ENCODE peak calls at places on chromosomes 6 and 20, in five cellular contexts. C is heart left ventricle; U is esophagus squamous epithelium; K is stimulated activated CD4-positive, alpha-beta T cell treated with anti-CD3 and anti-CD28 coated beads, Interleukin-2, amount 100 ng/mL, for 48 hours; Y is memory B cell. T is an unnamed sample.

GRCh38 chr6:22320750-22321149 is 23.9 kb upstream of the PRL start:
- DNase-seq in Y (no peak), C (no peak), K (no peak), U (no peak), T (no peak)

GRCh38 chr6:18362058-18362561 is 25.0 kb upstream of the RNF144B start:
- DNase-seq in Y (no peak), U (no peak), C (no peak), K (no peak), T (no peak)

GRCh38 chr20:9532069-9532809 is 17.8 kb downstream of the LAMP5 start:
- DNase-seq in U (no peak), Y (no peak), K (no peak), C (no peak), T (no peak)

GRCh38 chr20:23131766-23132165 is 45.6 kb upstream of the CD93 start:
- DNase-seq in Y (no peak), K (no peak), U (no peak), C (no peak), T (no peak)

GRCh38 chr6:105896052-105896820 is 189.9 kb upstream of the PRDM1 start:
- DNase-seq in Y (no peak), C (no peak), K (no peak), U (no peak), T (no peak)

GRCh38 chr6:99013145-99013544 is 65.4 kb upstream of the FBXL4 start:
- DNase-seq in U (no peak), C (no peak), K (no peak), Y (no peak), T (no peak)

GRCh38 chr6:126764104-126764503 is 354.4 kb upstream of the RSPO3 start:
- DNase-seq in Y (no peak), K (no peak), C (no peak), U (no peak), T (no peak)

GRCh38 chr6:3356824-3357420 is 98.2 kb downstream of the PSMG4 start:
- DNase-seq in K (no peak), Y (no peak), C (no peak), U (no peak), T (no peak)

GRCh38 chr6:100202417-100203194 is 208.6 kb upstream of the MCHR2 start:
- DNase-seq in U (no peak), Y (no peak), C (no peak), K (no peak), T (no peak)

GRCh38 chr6:159788276-159788675 is 1.1 kb downstream of the TCP1 start:
- DNase-seq in Y (no peak), U (no peak), C (no peak), K (no peak), T (no peak)

GRCh38 chr20:6269163-6269873 is 146.5 kb upstream of the FERMT1 start:
- DNase-seq in K (no peak), Y (no peak), U (no peak), C (no peak), T (no peak)

GRCh38 chr20:62523473-62524203 is 47.8 kb upstream of the GATA5 start:
- DNase-seq in C (no peak), Y (no peak), K (peak; percentile 57), U (no peak), T (no peak)

T was measured in DMS 273 treated with DMSO at 0.1 percent for 48 hours.